ENCODE peak calls at places on chromosomes 2 and 18, in eight cellular contexts. One of them, this sample, is unnamed.

GRCh38 chr18:7663305-7664023 is 96.3 kb downstream of the PTPRM start:
- DNase-seq in dorsolateral prefrontal cortex: no peak
- DNase-seq in B cell: no peak
- DNase-seq in progenitor cell of endocrine pancreas: no peak
- DNase-seq in epithelial cell of esophagus: no peak
- DNase-seq in neural progenitor cell: no peak
- DNase-seq in MM.1S: no peak
- DNase-seq in fibroblast of pulmonary artery: no peak
- DNase-seq in this sample: no peak

GRCh38 chr2:157333304-157334047 is 7.9 kb upstream of the ERMN start:
- DNase-seq in dorsolateral prefrontal cortex: no peak
- DNase-seq in B cell: no peak
- DNase-seq in fibroblast of pulmonary artery: no peak
- DNase-seq in neural progenitor cell: no peak
- DNase-seq in epithelial cell of esophagus: peak; percentile 19
- DNase-seq in MM.1S: no peak
- DNase-seq in progenitor cell of endocrine pancreas: no peak
- DNase-seq in this sample: no peak

GRCh38 chr2:109129921-109130725 is 1.1 kb downstream of the SH3RF3 start:
- DNase-seq in neural progenitor cell: peak; percentile 34
- DNase-seq in dorsolateral prefrontal cortex: no peak
- DNase-seq in epithelial cell of esophagus: no peak
- DNase-seq in MM.1S: peak; percentile 45
- DNase-seq in progenitor cell of endocrine pancreas: no peak
- DNase-seq in fibroblast of pulmonary artery: peak; percentile 20
- DNase-seq in B cell: no peak
- DNase-seq in this sample: peak; percentile 29

GRCh38 chr18:80168982-80169381 is 59.9 kb downstream of the ADNP2 start:
- DNase-seq in epithelial cell of esophagus: no peak
- DNase-seq in progenitor cell of endocrine pancreas: no peak
- DNase-seq in neural progenitor cell: no peak
- DNase-seq in dorsolateral prefrontal cortex: no peak
- DNase-seq in fibroblast of pulmonary artery: no peak
- DNase-seq in B cell: no peak
- DNase-seq in MM.1S: no peak
- DNase-seq in this sample: no peak

GRCh38 chr2:160742679-160743078 is 249.1 kb upstream of the RBMS1 start:
- DNase-seq in MM.1S: no peak
- DNase-seq in B cell: no peak
- DNase-seq in progenitor cell of endocrine pancreas: no peak
- DNase-seq in dorsolateral prefrontal cortex: no peak
- DNase-seq in neural progenitor cell: no peak
- DNase-seq in fibroblast of pulmonary artery: peak; percentile 48
- DNase-seq in epithelial cell of esophagus: peak; percentile 37
- DNase-seq in this sample: peak; percentile 73

GRCh38 chr18:64110692-64111480 is 38.0 kb downstream of the LINC00305 start:
- DNase-seq in dorsolateral prefrontal cortex: no peak
- DNase-seq in epithelial cell of esophagus: peak; percentile 57
- DNase-seq in progenitor cell of endocrine pancreas: no peak
- DNase-seq in fibroblast of pulmonary artery: peak; percentile 18
- DNase-seq in B cell: no peak
- DNase-seq in MM.1S: no peak
- DNase-seq in neural progenitor cell: no peak
- DNase-seq in this sample: no peak

GRCh38 chr18:46668135-46668534 is 11.1 kb upstream of the LOXHD1 start:
- DNase-seq in B cell: no peak
- DNase-seq in neural progenitor cell: no peak
- DNase-seq in dorsolateral prefrontal cortex: peak; percentile 60
- DNase-seq in MM.1S: no peak
- DNase-seq in fibroblast of pulmonary artery: no peak
- DNase-seq in progenitor cell of endocrine pancreas: no peak
- DNase-seq in epithelial cell of esophagus: no peak
- DNase-seq in this sample: no peak

GRCh38 chr2:113370478-113371091 is 66.9 kb upstream of the ZNG1B start:
- DNase-seq in fibroblast of pulmonary artery: peak; percentile 80
- DNase-seq in neural progenitor cell: peak; percentile 85
- DNase-seq in progenitor cell of endocrine pancreas: peak; percentile 44
- DNase-seq in MM.1S: peak; percentile 69
- DNase-seq in epithelial cell of esophagus: peak; percentile 79
- DNase-seq in B cell: peak; percentile 35
- DNase-seq in dorsolateral prefrontal cortex: peak; percentile 69
- DNase-seq in this sample: peak; percentile 76

GRCh38 chr2:101999122-101999789 is 7.5 kb downstream of the IL1R2 start:
- DNase-seq in epithelial cell of esophagus: peak; percentile 81
- DNase-seq in neural progenitor cell: no peak
- DNase-seq in MM.1S: no peak
- DNase-seq in B cell: no peak
- DNase-seq in fibroblast of pulmonary artery: peak; percentile 38
- DNase-seq in progenitor cell of endocrine pancreas: no peak
- DNase-seq in dorsolateral prefrontal cortex: no peak
- DNase-seq in this sample: peak; percentile 53

GRCh38 chr2:203533696-203534471 is 1.2 kb downstream of the RAPH1 start:
- DNase-seq in MM.1S: peak; percentile 53
- DNase-seq in dorsolateral prefrontal cortex: no peak
- DNase-seq in fibroblast of pulmonary artery: peak; percentile 73
- DNase-seq in progenitor cell of endocrine pancreas: no peak
- DNase-seq in neural progenitor cell: peak; percentile 12
- DNase-seq in epithelial cell of esophagus: peak; percentile 60
- DNase-seq in B cell: peak; percentile 26
- DNase-seq in this sample: peak; percentile 58

GRCh38 chr2:173216668-173217067 is 138.0 kb upstream of the CDCA7 start:
- DNase-seq in neural progenitor cell: no peak
- DNase-seq in B cell: no peak
- DNase-seq in epithelial cell of esophagus: no peak
- DNase-seq in fibroblast of pulmonary artery: no peak
- DNase-seq in dorsolateral prefrontal cortex: no peak
- DNase-seq in MM.1S: no peak
- DNase-seq in progenitor cell of endocrine pancreas: no peak
- DNase-seq in this sample: no peak
- TF ChIP-seq CTCF in neural progenitor cell: no peak
- TF ChIP-seq CTCF in B cell: no peak
- TF ChIP-seq CTCF in epithelial cell of esophagus: no peak
- TF ChIP-seq CTCF in fibroblast of pulmonary artery: no peak
- TF ChIP-seq CTCF in dorsolateral prefrontal cortex: no peak
- TF ChIP-seq CTCF in MM.1S: no peak
- TF ChIP-seq CTCF in progenitor cell of endocrine pancreas: no peak
- TF ChIP-seq CTCF in this sample: no peak

DNA sequence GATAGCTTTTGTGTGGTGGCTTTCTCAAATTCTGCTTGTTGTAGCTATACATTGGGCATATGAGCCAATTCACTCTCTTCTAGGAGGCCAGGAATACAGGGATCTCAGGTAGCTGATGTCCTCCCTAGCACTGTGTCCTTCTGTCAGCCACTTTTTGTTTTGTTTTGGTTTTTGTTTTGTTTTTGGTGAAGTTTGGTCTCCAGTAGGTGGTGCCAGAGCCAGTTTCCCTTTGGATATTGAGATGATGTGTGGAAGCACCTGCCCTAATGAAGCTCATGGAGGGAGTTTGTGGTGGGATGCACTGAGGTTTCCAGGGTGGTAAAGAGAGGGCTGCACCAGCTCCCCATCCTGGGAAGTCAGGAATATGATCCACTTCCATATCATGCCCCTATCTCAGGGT is 100.5 kb upstream of the VWC2L start:
- DNase-seq in MM.1S: peak; percentile 21
- DNase-seq in fibroblast of pulmonary artery: no peak
- DNase-seq in dorsolateral prefrontal cortex: no peak
- DNase-seq in epithelial cell of esophagus: peak; percentile 42
- DNase-seq in neural progenitor cell: peak; percentile 23
- DNase-seq in B cell: no peak
- DNase-seq in progenitor cell of endocrine pancreas: no peak
- DNase-seq in this sample: no peak
- TF ChIP-seq CTCF in MM.1S: peak; percentile 38
- TF ChIP-seq CTCF in fibroblast of pulmonary artery: no peak
- TF ChIP-seq CTCF in dorsolateral prefrontal cortex: no peak
- TF ChIP-seq CTCF in epithelial cell of esophagus: peak; percentile 58
- TF ChIP-seq CTCF in neural progenitor cell: peak; percentile 38
- TF ChIP-seq CTCF in B cell: no peak
- TF ChIP-seq CTCF in progenitor cell of endocrine pancreas: no peak
- TF ChIP-seq CTCF in this sample: peak; percentile 14

DNA sequence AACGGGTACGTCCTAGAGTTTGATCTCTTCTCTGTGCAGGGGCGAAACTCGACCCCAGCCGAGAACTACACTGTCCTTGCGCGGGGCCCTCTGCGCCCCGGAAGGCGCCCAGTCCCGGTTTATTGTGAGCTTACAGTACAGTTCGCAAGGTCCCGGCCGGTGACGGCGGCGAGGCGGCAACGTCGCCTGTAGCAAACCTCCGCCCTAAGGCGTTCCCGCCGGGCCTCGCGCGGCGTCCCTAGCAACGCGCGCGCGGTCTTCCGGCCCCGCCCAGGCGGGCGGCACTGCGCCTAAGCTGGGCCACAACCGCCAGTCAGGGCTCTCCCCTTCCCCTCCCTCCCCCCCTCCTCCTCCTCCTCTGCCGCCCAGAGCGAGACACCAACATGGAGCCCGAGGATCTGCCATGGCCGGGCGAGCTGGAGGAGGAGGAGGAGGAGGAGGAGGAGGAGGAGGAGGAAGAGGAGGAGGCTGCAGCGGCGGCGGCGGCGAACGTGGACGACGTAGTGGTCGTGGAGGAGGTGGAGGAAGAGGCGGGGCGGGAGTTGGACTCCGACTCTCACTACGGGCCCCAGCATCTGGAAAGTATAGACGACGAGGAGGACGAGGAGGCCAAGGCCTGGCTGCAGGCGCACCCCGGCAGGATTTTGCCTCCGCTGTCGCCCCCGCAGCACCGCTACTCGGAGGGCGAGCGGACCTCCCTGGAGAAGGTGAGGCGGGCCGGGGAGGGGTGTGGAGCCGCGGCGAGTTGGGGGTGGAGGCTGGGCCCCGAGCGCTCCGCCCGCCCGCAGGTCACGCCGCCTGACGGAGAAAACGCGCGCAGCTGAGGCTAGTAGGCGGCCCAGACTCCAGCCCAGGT is at the start of gene ALMS1:
- DNase-seq in epithelial cell of esophagus: peak; percentile 87
- DNase-seq in MM.1S: peak; percentile 93
- DNase-seq in dorsolateral prefrontal cortex: peak; percentile 85
- DNase-seq in progenitor cell of endocrine pancreas: peak; percentile 76
- DNase-seq in B cell: peak; percentile 93
- DNase-seq in neural progenitor cell: peak; percentile 98
- DNase-seq in fibroblast of pulmonary artery: peak; percentile 90
- DNase-seq in this sample: peak; percentile 86
- TF ChIP-seq CTCF in epithelial cell of esophagus: peak; percentile 11
- TF ChIP-seq CTCF in MM.1S: no peak
- TF ChIP-seq CTCF in dorsolateral prefrontal cortex: peak; percentile 27
- TF ChIP-seq CTCF in progenitor cell of endocrine pancreas: peak; percentile 32
- TF ChIP-seq CTCF in B cell: no peak
- TF ChIP-seq CTCF in neural progenitor cell: peak; percentile 25
- TF ChIP-seq CTCF in fibroblast of pulmonary artery: no peak
- TF ChIP-seq CTCF in this sample: no peak

GRCh38 chr2:234566622-234567021 is 69.7 kb upstream of the ARL4C start:
- DNase-seq in B cell: no peak
- DNase-seq in epithelial cell of esophagus: no peak
- DNase-seq in dorsolateral prefrontal cortex: no peak
- DNase-seq in fibroblast of pulmonary artery: no peak
- DNase-seq in progenitor cell of endocrine pancreas: no peak
- DNase-seq in neural progenitor cell: no peak
- DNase-seq in MM.1S: no peak
- DNase-seq in this sample: no peak

GRCh38 chr2:234565842-234566619 is 69.2 kb upstream of the ARL4C start:
- DNase-seq in B cell: no peak
- DNase-seq in fibroblast of pulmonary artery: no peak
- DNase-seq in dorsolateral prefrontal cortex: no peak
- DNase-seq in MM.1S: no peak
- DNase-seq in neural progenitor cell: no peak
- DNase-seq in progenitor cell of endocrine pancreas: no peak
- DNase-seq in epithelial cell of esophagus: no peak
- DNase-seq in this sample: no peak

GRCh38 chr2:234559609-234560008 is 62.7 kb upstream of the ARL4C start:
- DNase-seq in progenitor cell of endocrine pancreas: no peak
- DNase-seq in MM.1S: no peak
- DNase-seq in dorsolateral prefrontal cortex: no peak
- DNase-seq in neural progenitor cell: no peak
- DNase-seq in B cell: no peak
- DNase-seq in epithelial cell of esophagus: peak; percentile 77
- DNase-seq in fibroblast of pulmonary artery: no peak
- DNase-seq in this sample: no peak

GRCh38 chr2:234565201-234565600 is 68.3 kb upstream of the ARL4C start:
- DNase-seq in MM.1S: no peak
- DNase-seq in progenitor cell of endocrine pancreas: no peak
- DNase-seq in dorsolateral prefrontal cortex: no peak
- DNase-seq in B cell: no peak
- DNase-seq in neural progenitor cell: no peak
- DNase-seq in epithelial cell of esophagus: no peak
- DNase-seq in fibroblast of pulmonary artery: no peak
- DNase-seq in this sample: no peak

GRCh38 chr2:234564719-234565118 is 67.8 kb upstream of the ARL4C start:
- DNase-seq in neural progenitor cell: no peak
- DNase-seq in progenitor cell of endocrine pancreas: no peak
- DNase-seq in B cell: no peak
- DNase-seq in epithelial cell of esophagus: no peak
- DNase-seq in dorsolateral prefrontal cortex: no peak
- DNase-seq in MM.1S: no peak
- DNase-seq in fibroblast of pulmonary artery: peak; percentile 54
- DNase-seq in this sample: peak; percentile 53
- TF ChIP-seq CTCF in neural progenitor cell: peak; percentile 9
- TF ChIP-seq CTCF in progenitor cell of endocrine pancreas: no peak
- TF ChIP-seq CTCF in B cell: no peak
- TF ChIP-seq CTCF in epithelial cell of esophagus: no peak
- TF ChIP-seq CTCF in dorsolateral prefrontal cortex: no peak
- TF ChIP-seq CTCF in MM.1S: no peak
- TF ChIP-seq CTCF in fibroblast of pulmonary artery: peak; percentile 40
- TF ChIP-seq CTCF in this sample: peak; percentile 44

GRCh38 chr2:164913640-164914346 is 41.5 kb downstream of the SLC38A11 start:
- DNase-seq in dorsolateral prefrontal cortex: no peak
- DNase-seq in B cell: no peak
- DNase-seq in fibroblast of pulmonary artery: peak; percentile 51
- DNase-seq in MM.1S: peak; percentile 59
- DNase-seq in progenitor cell of endocrine pancreas: no peak
- DNase-seq in epithelial cell of esophagus: peak; percentile 91
- DNase-seq in neural progenitor cell: no peak
- DNase-seq in this sample: peak; percentile 33
- TF ChIP-seq CTCF in dorsolateral prefrontal cortex: peak; percentile 36
- TF ChIP-seq CTCF in B cell: peak; percentile 70
- TF ChIP-seq CTCF in fibroblast of pulmonary artery: peak; percentile 35
- TF ChIP-seq CTCF in MM.1S: peak; percentile 62
- TF ChIP-seq CTCF in progenitor cell of endocrine pancreas: peak; percentile 51
- TF ChIP-seq CTCF in epithelial cell of esophagus: peak; percentile 28
- TF ChIP-seq CTCF in neural progenitor cell: no peak
- TF ChIP-seq CTCF in this sample: peak; percentile 32

This sample was measured in fibroblast of mammary gland.